ENCODE peak calls at places on chromosomes 11 and 22, in seven cellular contexts. L is choroid plexus epithelial cell, H is T-helper 1 cell, I is endothelial cell, M is posterior vena cava, P is HCT116, Z is mesothelial cell of epicardium. J is an unnamed sample.

GRCh38 chr22:29269731-29270474 is 1.8 kb downstream of the EWSR1 start:
- DNase-seq in L (peak), H (no peak), I (no peak), M (no peak), P (no peak), Z (no peak), J (no peak)

GRCh38 chr11:45713573-45713972 is 48.2 kb upstream of the CHST1 start:
- DNase-seq in L (no peak), H (no peak), I (no peak), M (no peak), P (no peak), Z (no peak), J (no peak)

GRCh38 chr11:112513936-112514716 is 253.5 kb upstream of the PLET1 start:
- DNase-seq in L (no peak), H (no peak), I (no peak), M (no peak), P (no peak), Z (no peak), J (no peak)

GRCh38 chr11:41201156-41201555 is 258.3 kb downstream of the LRRC4C start:
- DNase-seq in L (peak), H (no peak), I (peak), M (no peak), P (no peak), Z (no peak), J (peak)

GRCh38 chr11:94794287-94795168 is 26.4 kb downstream of the AMOTL1 start:
- DNase-seq in L (peak), H (no peak), I (no peak), M (no peak), P (peak), Z (no peak), J (no peak)

GRCh38 chr11:116895053-116895757 is 57.8 kb upstream of the APOA1 start:
- DNase-seq in L (peak), H (peak), I (peak), M (no peak), P (no peak), Z (no peak), J (no peak)

GRCh38 chr11:7691759-7692334 is 14.4 kb downstream of the OVCH2 start:
- DNase-seq in L (peak), H (no peak), I (no peak), M (no peak), P (no peak), Z (no peak), J (no peak)

GRCh38 chr11:28529540-28530410 is 421.6 kb downstream of the METTL15 start:
- DNase-seq in L (peak), H (no peak), I (peak), M (no peak), P (peak), Z (no peak), J (peak)

GRCh38 chr11:124799384-124800225 is 601 bp downstream of the MSANTD2 start:
- DNase-seq in L (peak), H (peak), I (peak), M (peak), P (no peak), Z (peak), J (peak)

GRCh38 chr11:44852159-44852707 is 98.5 kb downstream of the TP53I11 start:
- DNase-seq in L (no peak), H (no peak), I (no peak), M (peak), P (no peak), Z (no peak), J (no peak)

GRCh38 chr22:35549338-35549737 is 8.7 kb downstream of the RASD2 start:
- DNase-seq in L (no peak), H (no peak), I (no peak), M (no peak), P (no peak), Z (no peak), J (no peak)

GRCh38 chr11:118215262-118215661 is 9.5 kb downstream of the JAML start:
- DNase-seq in L (no peak), H (no peak), I (no peak), M (no peak), P (no peak), Z (no peak), J (no peak)

GRCh38 chr11:120649316-120649715 is 137.8 kb downstream of the GRIK4 start:
- DNase-seq in L (no peak), H (no peak), I (no peak), M (peak), P (no peak), Z (no peak), J (no peak)

GRCh38 chr11:46675288-46675851 is 25.0 kb downstream of the ARHGAP1 start:
- DNase-seq in L (peak), H (no peak), I (no peak), M (peak), P (no peak), Z (no peak), J (no peak)

GRCh38 chr11:504053-504993 is 2.7 kb downstream of the RNH1 start:
- DNase-seq in L (peak), H (no peak), I (no peak), M (peak), P (no peak), Z (no peak), J (no peak)

GRCh38 chr11:122796128-122796717 is 42.1 kb upstream of the CRTAM start:
- DNase-seq in L (peak), H (peak), I (peak), M (no peak), P (no peak), Z (no peak), J (no peak)

J was measured in SK-N-DZ.